ENCODE peak calls at places on chromosome 19, in five cellular contexts. P is astrocyte of the cerebellum, U is pancreas, T is AML-193, F is Daoy. C is an unnamed sample.

GRCh38 chr19:862529-863304 is 3.3 kb downstream of the CFD start:
- DNase-seq in U (peak), T (peak), P (no peak), F (peak), C (no peak)

GRCh38 chr19:49639401-49640112 is 386 bp downstream of the RRAS start:
- DNase-seq in U (no peak), F (no peak), T (no peak), P (no peak), C (no peak)

GRCh38 chr19:55259540-55260210 is 858 bp upstream of the PPP6R1 start:
- DNase-seq in P (no peak), T (no peak), U (peak), F (no peak), C (no peak)

GRCh38 chr19:43662487-43662886 is 7.5 kb downstream of the PLAUR start:
- DNase-seq in U (no peak), F (no peak), T (peak), P (no peak), C (no peak)

GRCh38 chr19:36009220-36009619 is 607 bp upstream of the SYNE4 start:
- DNase-seq in P (no peak), U (peak), T (no peak), F (peak), C (no peak)

GRCh38 chr19:17615889-17616685 is 60.6 kb downstream of the COLGALT1 start:
- DNase-seq in T (no peak), F (peak), U (no peak), P (no peak), C (peak)

GRCh38 chr19:17555929-17556813 is 722 bp downstream of the COLGALT1 start:
- DNase-seq in U (peak), T (peak), F (peak), P (no peak), C (peak)

GRCh38 chr19:8477889-8478288 is 24.6 kb downstream of the PRAM1 start:
- DNase-seq in T (no peak), F (no peak), U (no peak), P (no peak), C (no peak)

GRCh38 chr19:40383668-40384248 is 6.2 kb downstream of the HIPK4 start:
- DNase-seq in T (no peak), P (no peak), F (no peak), U (no peak), C (no peak)

GRCh38 chr19:10076535-10076934 is 9.6 kb upstream of the SHFL start:
- DNase-seq in P (no peak), T (no peak), F (no peak), U (no peak), C (no peak)

GRCh38 chr19:1503089-1503924 is 9.5 kb downstream of the ADAMTSL5 start:
- DNase-seq in P (no peak), F (peak), U (peak), T (peak), C (peak)

GRCh38 chr19:39890755-39891551 is 43.5 kb downstream of the FCGBP start:
- DNase-seq in T (no peak), U (no peak), F (no peak), P (no peak), C (no peak)

GRCh38 chr19:40365613-40366401 is 17.3 kb downstream of the PLD3 start:
- DNase-seq in T (peak), P (peak), U (peak), F (no peak), C (no peak)

GRCh38 chr19:49613374-49613773 is 22.4 kb downstream of the PRR12 start:
- DNase-seq in U (peak), T (no peak), F (peak), P (no peak), C (no peak)

GRCh38 chr19:18656337-18657086 is 19.7 kb downstream of the KLHL26 start:
- DNase-seq in F (no peak), U (no peak), T (no peak), P (no peak), C (no peak)

GRCh38 chr19:10206226-10206873 is 11.6 kb upstream of the DNMT1 start:
- DNase-seq in F (peak), P (peak), U (no peak), T (no peak), C (no peak)

GRCh38 chr19:28485300-28485699 is 727.7 kb downstream of the UQCRFS1 start:
- DNase-seq in U (no peak), P (no peak), T (no peak), F (no peak), C (no peak)

GRCh38 chr19:18377026-18377425 is 8.9 kb upstream of the GDF15 start:
- DNase-seq in T (no peak), P (no peak), U (peak), F (no peak), C (no peak)

GRCh38 chr19:29881386-29881785 is 60.7 kb upstream of the URI1 start:
- DNase-seq in U (no peak), F (peak), T (no peak), P (no peak), C (no peak)

C was measured in KBM-7.